ENCODE peak calls at places on chromosomes 12 and 14, in five cellular contexts. I is endodermal cell, T is neural crest cell, C is left ventricle myocardium inferior, N is progenitor cell of endocrine pancreas. M is an unnamed sample.

GRCh38 chr12:14936224-14936861 is 2.0 kb downstream of the ERP27 start:
- DNase-seq in T (no peak), C (no peak), I (peak), N (no peak), M (no peak)

GRCh38 chr14:55518391-55518790 is 61.6 kb upstream of the KTN1 start:
- DNase-seq in T (no peak), I (no peak), C (no peak), N (no peak), M (no peak)

GRCh38 chr14:20489093-20489994 is 16.0 kb upstream of the RNASE10 start:
- DNase-seq in N (no peak), I (no peak), T (no peak), C (no peak), M (peak)

GRCh38 chr12:51777457-51777856 is 71.1 kb downstream of the FIGNL2 start:
- DNase-seq in N (no peak), T (no peak), I (peak), C (no peak), M (no peak)

GRCh38 chr12:5078423-5078822 is 34.7 kb downstream of the KCNA5 start:
- DNase-seq in N (no peak), C (peak), I (no peak), T (no peak), M (no peak)

GRCh38 chr12:124759841-124760508 is 103.7 kb downstream of the SCARB1 start:
- DNase-seq in N (no peak), I (no peak), T (no peak), C (peak), M (no peak)

GRCh38 chr14:72451081-72451972 is 442.6 kb downstream of the DPF3 start:
- DNase-seq in N (no peak), C (no peak), T (no peak), I (no peak), M (peak)

GRCh38 chr14:38481939-38482678 is 226.2 kb upstream of the CLEC14A start:
- DNase-seq in T (no peak), C (no peak), I (peak), N (no peak), M (no peak)

GRCh38 chr12:92541024-92541423 is 161.8 kb upstream of the PLEKHG7 start:
- DNase-seq in I (no peak), C (no peak), N (no peak), T (no peak), M (no peak)

GRCh38 chr14:76175942-76176341 is 24.2 kb downstream of the GPATCH2L start:
- DNase-seq in N (no peak), C (no peak), T (no peak), I (no peak), M (no peak)

GRCh38 chr12:45192707-45193106 is 23.2 kb upstream of the ANO6 start:
- DNase-seq in C (no peak), I (no peak), N (no peak), T (no peak), M (no peak)

GRCh38 chr12:92360543-92360942 is 214.9 kb upstream of the BTG1 start:
- DNase-seq in N (no peak), C (no peak), I (no peak), T (no peak), M (no peak)

GRCh38 chr12:56900583-56900982 is 33.6 kb downstream of the SDR9C7 start:
- DNase-seq in I (no peak), C (no peak), T (no peak), N (no peak), M (no peak)

GRCh38 chr14:103064436-103064835 is 7.1 kb upstream of the CDC42BPB start:
- DNase-seq in N (no peak), C (no peak), T (no peak), I (no peak), M (no peak)

GRCh38 chr14:71395151-71395604 is 487.9 kb downstream of the PCNX1 start:
- DNase-seq in T (no peak), C (no peak), N (no peak), I (no peak), M (no peak)

DNA sequence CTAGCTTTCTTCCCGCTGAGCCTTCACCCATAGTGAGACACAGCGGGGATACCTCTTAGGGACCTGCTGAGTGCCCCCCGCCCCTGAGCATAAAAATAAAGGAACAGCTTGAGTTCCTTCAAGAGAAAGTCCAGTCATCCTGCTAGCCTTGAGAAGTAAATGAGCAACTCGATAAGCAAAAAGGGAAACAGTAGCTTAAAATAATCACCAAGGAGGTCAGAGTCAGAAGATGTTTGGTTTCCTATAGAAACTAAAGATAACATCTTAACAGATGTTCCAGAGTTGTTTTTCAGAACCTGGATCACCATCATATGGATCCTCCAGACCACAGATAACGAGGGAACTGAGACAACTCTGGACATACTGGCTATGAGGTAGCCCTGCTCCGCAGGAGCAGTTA is 94.0 kb downstream of the BCAT1 start:
- DNase-seq in C (no peak), T (no peak), N (no peak), I (no peak), M (no peak)
- TF ChIP-seq CTCF in C (no peak), T (no peak), N (no peak), I (no peak), M (no peak)

DNA sequence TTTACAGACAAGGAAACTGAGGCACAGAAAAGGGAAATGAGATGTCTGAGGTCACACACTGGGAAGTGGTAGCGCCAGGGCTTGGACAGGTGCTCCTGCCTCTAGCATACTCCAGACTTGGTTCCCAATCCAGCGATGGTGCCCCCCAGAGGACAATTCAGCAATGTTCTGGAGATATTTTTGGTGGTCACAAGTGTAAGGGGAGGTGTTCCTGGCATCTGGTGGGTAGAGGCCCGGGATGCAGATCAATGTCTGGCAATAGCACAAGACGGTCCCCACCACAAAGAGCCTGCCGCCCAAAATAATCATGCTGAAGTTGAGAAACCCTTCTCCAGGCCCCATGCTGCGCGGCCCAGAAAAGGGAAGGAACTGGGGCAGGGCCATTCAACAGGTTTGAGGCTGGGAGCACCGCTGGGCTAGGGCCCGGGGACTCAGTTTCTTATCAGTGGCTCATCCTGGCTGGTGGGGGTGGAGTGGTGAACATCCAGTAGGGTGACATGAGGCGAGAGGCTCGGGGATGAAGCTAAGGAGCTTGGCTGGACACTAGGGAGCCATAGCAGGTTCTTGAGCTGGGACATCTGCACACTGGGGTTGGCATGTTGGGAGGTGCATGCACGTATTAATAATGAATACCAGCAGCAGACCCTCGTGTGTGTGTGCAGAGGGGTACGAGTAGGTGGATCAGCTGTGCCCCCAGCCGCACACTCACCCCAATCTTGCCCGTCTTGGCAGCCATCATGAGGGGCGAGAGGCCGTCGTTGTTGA is 35.1 kb downstream of the TRPV4 start:
- DNase-seq in T (no peak), C (no peak), I (peak), N (no peak), M (no peak)
- TF ChIP-seq CTCF in T (peak), C (peak), I (peak), N (peak), M (no peak)

DNA sequence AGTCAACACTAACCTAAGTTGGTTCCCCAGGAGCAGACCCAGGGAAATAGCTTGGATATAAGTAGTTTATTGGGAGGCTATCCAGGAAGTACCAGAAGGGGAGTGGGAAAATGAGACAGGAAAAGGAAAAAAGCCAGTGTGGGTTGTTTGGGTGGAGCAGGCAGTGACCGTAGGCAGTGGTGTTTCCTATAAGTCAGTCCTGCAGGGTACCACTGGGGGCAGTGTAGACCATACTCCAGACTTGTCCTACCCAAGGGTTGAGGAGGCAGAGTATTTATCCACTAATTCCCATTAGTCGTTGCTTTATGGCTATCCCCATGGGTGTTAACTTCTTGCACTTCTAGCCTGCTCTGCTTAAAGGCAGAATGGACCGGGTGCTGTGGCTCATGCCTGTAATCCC is 6.4 kb upstream of the CCDC60 start:
- DNase-seq in N (no peak), I (peak), T (peak), C (no peak), M (no peak)
- TF ChIP-seq CTCF in N (peak), I (peak), T (peak), C (peak), M (no peak)

DNA sequence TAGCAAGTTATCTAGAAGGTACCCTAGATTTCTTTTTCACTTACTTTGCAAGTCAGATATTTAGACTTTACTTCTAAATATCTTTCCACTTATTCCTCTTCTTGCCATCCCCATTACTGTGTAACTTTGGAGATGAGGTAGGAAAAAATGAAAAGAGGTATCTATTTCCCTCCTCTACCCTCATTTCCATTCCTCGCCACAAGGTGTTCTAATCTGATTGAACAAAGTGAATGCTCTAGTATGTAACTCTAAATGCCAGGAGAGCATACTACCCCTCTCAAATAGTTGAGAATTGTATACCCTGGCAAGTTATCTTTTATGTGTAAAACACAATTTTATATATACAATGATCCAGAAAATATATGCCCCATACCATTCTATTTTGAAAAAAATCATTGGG is 1.7 kb upstream of the LDHB start:
- DNase-seq in C (no peak), I (no peak), T (no peak), N (no peak), M (no peak)
- TF ChIP-seq CTCF in C (peak), I (peak), T (peak), N (peak), M (no peak)

DNA sequence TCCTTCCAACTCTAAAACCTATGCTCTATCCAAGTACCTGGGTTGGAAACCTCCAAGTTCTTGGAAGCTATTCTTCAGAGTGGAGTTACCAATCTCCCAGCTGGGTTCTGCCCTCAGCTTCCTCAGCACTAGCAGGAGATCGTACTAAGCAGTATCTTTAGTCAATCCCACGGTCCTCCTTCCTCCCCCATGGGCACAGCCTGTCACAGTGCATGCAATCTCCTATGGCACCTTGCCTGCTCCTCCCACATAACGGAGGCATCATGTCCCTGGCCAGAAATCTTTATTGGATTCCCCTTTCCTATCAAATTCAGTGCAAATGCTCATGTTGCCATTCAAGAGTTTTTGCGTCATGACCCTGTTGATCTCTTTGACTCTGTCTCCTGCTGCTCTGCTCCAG is 5.4 kb upstream of the LPAR5 start:
- DNase-seq in T (no peak), C (no peak), N (no peak), I (no peak), M (no peak)
- TF ChIP-seq CTCF in T (no peak), C (no peak), N (no peak), I (no peak), M (no peak)

DNA sequence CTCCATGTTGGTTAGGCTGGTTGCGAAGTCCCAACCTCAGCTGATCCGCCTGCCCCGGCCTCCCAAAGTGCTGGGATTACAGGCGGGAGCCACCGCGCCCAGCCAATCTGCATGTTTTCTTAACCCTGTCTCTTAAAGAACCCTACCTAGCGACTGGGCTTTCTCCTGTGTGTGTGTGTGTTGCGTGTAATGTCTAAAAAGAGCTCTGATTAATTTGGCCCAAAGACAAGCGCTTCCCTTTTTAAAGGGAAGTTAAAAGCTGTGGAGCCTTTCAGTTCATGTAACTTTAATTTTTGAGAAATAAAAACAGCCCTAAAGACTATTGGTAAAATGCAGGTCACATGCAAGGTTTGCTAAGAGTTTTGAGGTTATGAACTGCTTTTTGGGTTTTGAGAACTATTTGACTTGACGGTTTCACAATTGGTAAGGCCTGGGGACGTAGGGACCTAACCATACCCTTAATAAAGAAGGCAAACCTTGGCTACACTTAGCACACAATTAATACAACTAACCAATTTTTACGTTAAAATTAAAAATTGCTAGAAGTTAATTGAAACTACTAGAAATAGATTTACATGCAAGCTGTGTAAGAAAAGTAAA is 103.2 kb downstream of the KCNMB4 start:
- DNase-seq in C (no peak), I (no peak), N (no peak), T (no peak), M (no peak)
- TF ChIP-seq CTCF in C (no peak), I (no peak), N (no peak), T (no peak), M (no peak)